ENCODE peak calls at places on chromosomes 3 and 15, in nine cellular contexts. One of them, this sample, is unnamed.

GRCh38 chr3:149523899-149524298 is 49.4 kb downstream of the TM4SF4 start:
- DNase-seq in CD8-positive, alpha-beta memory T cell: no peak
- DNase-seq in pancreas: no peak
- DNase-seq in brain microvascular endothelial cell: no peak
- DNase-seq in OCI-LY7: no peak
- DNase-seq in tibial artery: no peak
- DNase-seq in HepG2: no peak
- DNase-seq in stomach: no peak
- DNase-seq in thoracic aorta: no peak
- DNase-seq in this sample: no peak

GRCh38 chr3:12773030-12773723 is 14.1 kb upstream of the TMEM40 start:
- DNase-seq in CD8-positive, alpha-beta memory T cell: no peak
- DNase-seq in pancreas: no peak
- DNase-seq in brain microvascular endothelial cell: no peak
- DNase-seq in OCI-LY7: peak; percentile 74
- DNase-seq in tibial artery: no peak
- DNase-seq in HepG2: no peak
- DNase-seq in stomach: no peak
- DNase-seq in thoracic aorta: no peak
- DNase-seq in this sample: no peak

GRCh38 chr3:70992557-70992956 is 591.0 kb downstream of the FOXP1 start:
- DNase-seq in CD8-positive, alpha-beta memory T cell: no peak
- DNase-seq in pancreas: no peak
- DNase-seq in brain microvascular endothelial cell: no peak
- DNase-seq in OCI-LY7: no peak
- DNase-seq in tibial artery: no peak
- DNase-seq in HepG2: no peak
- DNase-seq in stomach: no peak
- DNase-seq in thoracic aorta: no peak
- DNase-seq in this sample: no peak

GRCh38 chr3:56453027-56453426 is 15.2 kb downstream of the ERC2 start:
- DNase-seq in CD8-positive, alpha-beta memory T cell: no peak
- DNase-seq in pancreas: no peak
- DNase-seq in brain microvascular endothelial cell: no peak
- DNase-seq in OCI-LY7: no peak
- DNase-seq in tibial artery: no peak
- DNase-seq in HepG2: no peak
- DNase-seq in stomach: no peak
- DNase-seq in thoracic aorta: no peak
- DNase-seq in this sample: no peak

GRCh38 chr15:66253296-66253642 is 281 bp downstream of the MEGF11 start:
- DNase-seq in CD8-positive, alpha-beta memory T cell: no peak
- DNase-seq in pancreas: no peak
- DNase-seq in brain microvascular endothelial cell: no peak
- DNase-seq in OCI-LY7: no peak
- DNase-seq in tibial artery: no peak
- DNase-seq in HepG2: no peak
- DNase-seq in stomach: no peak
- DNase-seq in thoracic aorta: no peak
- DNase-seq in this sample: no peak

GRCh38 chr15:22955544-22956085 is 24.6 kb downstream of the CYFIP1 start:
- DNase-seq in CD8-positive, alpha-beta memory T cell: no peak
- DNase-seq in pancreas: no peak
- DNase-seq in brain microvascular endothelial cell: no peak
- DNase-seq in OCI-LY7: no peak
- DNase-seq in tibial artery: no peak
- DNase-seq in HepG2: no peak
- DNase-seq in stomach: no peak
- DNase-seq in thoracic aorta: no peak
- DNase-seq in this sample: no peak

GRCh38 chr3:178900244-178900643 is 171.4 kb downstream of the ZMAT3 start:
- DNase-seq in CD8-positive, alpha-beta memory T cell: no peak
- DNase-seq in pancreas: no peak
- DNase-seq in brain microvascular endothelial cell: no peak
- DNase-seq in OCI-LY7: no peak
- DNase-seq in tibial artery: no peak
- DNase-seq in HepG2: no peak
- DNase-seq in stomach: no peak
- DNase-seq in thoracic aorta: no peak
- DNase-seq in this sample: no peak

GRCh38 chr15:57895291-57895690 is 170.2 kb downstream of the ALDH1A2 start:
- DNase-seq in CD8-positive, alpha-beta memory T cell: no peak
- DNase-seq in pancreas: no peak
- DNase-seq in brain microvascular endothelial cell: no peak
- DNase-seq in OCI-LY7: no peak
- DNase-seq in tibial artery: no peak
- DNase-seq in HepG2: no peak
- DNase-seq in stomach: no peak
- DNase-seq in thoracic aorta: no peak
- DNase-seq in this sample: no peak

GRCh38 chr15:65266469-65266868 is 20.2 kb downstream of the PARP16 start:
- DNase-seq in CD8-positive, alpha-beta memory T cell: no peak
- DNase-seq in pancreas: no peak
- DNase-seq in brain microvascular endothelial cell: no peak
- DNase-seq in OCI-LY7: no peak
- DNase-seq in tibial artery: no peak
- DNase-seq in HepG2: no peak
- DNase-seq in stomach: no peak
- DNase-seq in thoracic aorta: no peak
- DNase-seq in this sample: peak; percentile 27

GRCh38 chr15:68821898-68822380 is 1.2 kb upstream of the ANP32A start:
- DNase-seq in CD8-positive, alpha-beta memory T cell: no peak
- DNase-seq in pancreas: no peak
- DNase-seq in brain microvascular endothelial cell: no peak
- DNase-seq in OCI-LY7: peak; percentile 45
- DNase-seq in tibial artery: no peak
- DNase-seq in HepG2: peak; percentile 69
- DNase-seq in stomach: no peak
- DNase-seq in thoracic aorta: no peak
- DNase-seq in this sample: peak; percentile 70

GRCh38 chr15:60554494-60554893 is 75.6 kb upstream of the ICE2 start:
- DNase-seq in CD8-positive, alpha-beta memory T cell: no peak
- DNase-seq in pancreas: no peak
- DNase-seq in brain microvascular endothelial cell: no peak
- DNase-seq in OCI-LY7: no peak
- DNase-seq in tibial artery: no peak
- DNase-seq in HepG2: no peak
- DNase-seq in stomach: no peak
- DNase-seq in thoracic aorta: no peak
- DNase-seq in this sample: no peak

GRCh38 chr3:138005627-138006026 is 4.3 kb upstream of the CLDN18 start:
- DNase-seq in CD8-positive, alpha-beta memory T cell: no peak
- DNase-seq in pancreas: no peak
- DNase-seq in brain microvascular endothelial cell: no peak
- DNase-seq in OCI-LY7: no peak
- DNase-seq in tibial artery: no peak
- DNase-seq in HepG2: no peak
- DNase-seq in stomach: no peak
- DNase-seq in thoracic aorta: no peak
- DNase-seq in this sample: no peak

DNA sequence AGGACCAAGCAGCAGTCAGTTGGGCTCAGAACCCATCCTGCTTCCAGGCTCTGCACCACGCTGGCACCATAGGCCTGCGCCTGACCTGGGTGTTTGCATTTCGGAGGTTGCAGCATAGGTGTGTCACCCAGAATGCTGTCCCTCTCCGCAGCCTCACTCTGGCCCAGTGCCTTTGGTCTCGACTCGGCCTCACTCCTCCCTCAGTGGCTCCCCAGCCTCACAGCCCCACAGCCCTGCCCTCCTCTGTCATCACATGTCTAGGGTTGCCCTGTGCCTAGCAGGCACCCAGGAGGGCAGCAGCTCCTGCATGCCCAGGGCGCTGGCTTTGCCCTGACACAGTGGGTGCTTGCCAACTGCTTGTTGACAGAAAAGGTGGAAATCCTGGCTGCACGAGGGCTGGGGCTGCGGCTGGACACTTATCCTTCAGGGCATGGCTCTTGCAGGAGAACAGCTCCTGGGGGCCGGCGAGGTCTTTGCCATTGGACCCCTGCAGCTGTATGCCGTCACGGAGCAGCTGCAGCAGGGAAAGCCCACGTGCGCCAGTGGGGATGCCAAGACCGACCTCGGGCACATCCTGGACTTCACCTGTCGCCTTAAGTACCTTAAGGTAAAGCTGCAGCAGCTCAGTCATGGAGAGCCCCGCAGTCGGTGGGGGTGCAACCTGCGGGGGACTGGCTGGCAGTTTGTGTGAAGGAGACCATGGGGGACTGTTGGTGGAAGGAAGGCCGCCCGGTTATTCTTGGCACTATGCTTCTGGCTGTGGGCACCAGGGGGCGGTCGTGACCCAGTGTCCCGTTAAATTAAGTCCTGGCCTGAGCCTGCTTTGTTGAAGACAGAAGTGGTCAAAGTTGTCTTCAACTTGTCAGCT is 16.2 kb downstream of the NISCH start:
- DNase-seq in CD8-positive, alpha-beta memory T cell: no peak
- DNase-seq in pancreas: peak; percentile 36
- DNase-seq in brain microvascular endothelial cell: peak; percentile 52
- DNase-seq in OCI-LY7: peak; percentile 52
- DNase-seq in tibial artery: peak; percentile 83
- DNase-seq in HepG2: no peak
- DNase-seq in stomach: peak; percentile 81
- DNase-seq in thoracic aorta: no peak
- DNase-seq in this sample: no peak
- H3K36me3 ChIP-seq in CD8-positive, alpha-beta memory T cell: peaks cover 49% of the 10 kb centered on the region
- H3K36me3 ChIP-seq in pancreas: peaks cover 43% of the 10 kb centered on the region
- H3K36me3 ChIP-seq in brain microvascular endothelial cell: peaks cover 45% of the 10 kb centered on the region
- H3K36me3 ChIP-seq in OCI-LY7: peaks cover 52% of the 10 kb centered on the region
- H3K36me3 ChIP-seq in tibial artery: peaks cover 57% of the 10 kb centered on the region
- H3K36me3 ChIP-seq in HepG2: peaks cover 29% of the 10 kb centered on the region
- H3K36me3 ChIP-seq in stomach: peaks cover 70% of the 10 kb centered on the region
- H3K36me3 ChIP-seq in thoracic aorta: peaks cover 38% of the 10 kb centered on the region
- H3K36me3 ChIP-seq in this sample: peaks cover 13% of the 10 kb centered on the region

GRCh38 chr3:18425641-18426403 is 683 bp upstream of the SATB1 start:
- DNase-seq in CD8-positive, alpha-beta memory T cell: peak; percentile 70
- DNase-seq in pancreas: peak; percentile 81
- DNase-seq in brain microvascular endothelial cell: no peak
- DNase-seq in OCI-LY7: peak; percentile 55
- DNase-seq in tibial artery: no peak
- DNase-seq in HepG2: no peak
- DNase-seq in stomach: peak; percentile 52
- DNase-seq in thoracic aorta: no peak
- DNase-seq in this sample: peak; percentile 51

GRCh38 chr3:18424213-18424861 is 802 bp downstream of the SATB1 start:
- DNase-seq in CD8-positive, alpha-beta memory T cell: no peak
- DNase-seq in pancreas: no peak
- DNase-seq in brain microvascular endothelial cell: no peak
- DNase-seq in OCI-LY7: no peak
- DNase-seq in tibial artery: no peak
- DNase-seq in HepG2: no peak
- DNase-seq in stomach: no peak
- DNase-seq in thoracic aorta: no peak
- DNase-seq in this sample: peak; percentile 25

GRCh38 chr3:18424862-18425640 is at the start of gene SATB1:
- DNase-seq in CD8-positive, alpha-beta memory T cell: peak; percentile 56
- DNase-seq in pancreas: peak; percentile 85
- DNase-seq in brain microvascular endothelial cell: peak; percentile 47
- DNase-seq in OCI-LY7: peak; percentile 62
- DNase-seq in tibial artery: peak; percentile 91
- DNase-seq in HepG2: no peak
- DNase-seq in stomach: peak; percentile 77
- DNase-seq in thoracic aorta: peak; percentile 56
- DNase-seq in this sample: peak; percentile 70

GRCh38 chr3:18428036-18428435 is 2.9 kb upstream of the SATB1 start:
- DNase-seq in CD8-positive, alpha-beta memory T cell: no peak
- DNase-seq in pancreas: no peak
- DNase-seq in brain microvascular endothelial cell: no peak
- DNase-seq in OCI-LY7: no peak
- DNase-seq in tibial artery: no peak
- DNase-seq in HepG2: no peak
- DNase-seq in stomach: no peak
- DNase-seq in thoracic aorta: no peak
- DNase-seq in this sample: no peak

GRCh38 chr3:18426597-18426996 is 1.5 kb upstream of the SATB1 start:
- DNase-seq in CD8-positive, alpha-beta memory T cell: no peak
- DNase-seq in pancreas: no peak
- DNase-seq in brain microvascular endothelial cell: no peak
- DNase-seq in OCI-LY7: no peak
- DNase-seq in tibial artery: no peak
- DNase-seq in HepG2: no peak
- DNase-seq in stomach: no peak
- DNase-seq in thoracic aorta: no peak
- DNase-seq in this sample: no peak
- H3K4me3 ChIP-seq in CD8-positive, alpha-beta memory T cell: no peak overlapping the region
- H3K4me3 ChIP-seq in pancreas: peak overlapping the region; percentile 89
- H3K4me3 ChIP-seq in brain microvascular endothelial cell: no peak overlapping the region
- H3K4me3 ChIP-seq in OCI-LY7: no peak overlapping the region
- H3K4me3 ChIP-seq in tibial artery: no peak overlapping the region
- H3K4me3 ChIP-seq in HepG2: no peak overlapping the region
- H3K4me3 ChIP-seq in stomach: no peak overlapping the region
- H3K4me3 ChIP-seq in thoracic aorta: no peak overlapping the region
- H3K4me3 ChIP-seq in this sample: no peak overlapping the region

GRCh38 chr3:41485484-41485883 is 286.2 kb downstream of the CTNNB1 start:
- DNase-seq in CD8-positive, alpha-beta memory T cell: no peak
- DNase-seq in pancreas: no peak
- DNase-seq in brain microvascular endothelial cell: no peak
- DNase-seq in OCI-LY7: no peak
- DNase-seq in tibial artery: no peak
- DNase-seq in HepG2: no peak
- DNase-seq in stomach: no peak
- DNase-seq in thoracic aorta: no peak
- DNase-seq in this sample: no peak
- H3K36me3 ChIP-seq in CD8-positive, alpha-beta memory T cell: no peaks in the 10 kb centered on the region
- H3K36me3 ChIP-seq in pancreas: no peaks in the 10 kb centered on the region
- H3K36me3 ChIP-seq in brain microvascular endothelial cell: no peaks in the 10 kb centered on the region
- H3K36me3 ChIP-seq in OCI-LY7: no peaks in the 10 kb centered on the region
- H3K36me3 ChIP-seq in tibial artery: no peaks in the 10 kb centered on the region
- H3K36me3 ChIP-seq in HepG2: no peaks in the 10 kb centered on the region
- H3K36me3 ChIP-seq in stomach: no peaks in the 10 kb centered on the region
- H3K36me3 ChIP-seq in thoracic aorta: no peaks in the 10 kb centered on the region
- H3K36me3 ChIP-seq in this sample: no peaks in the 10 kb centered on the region

DNA sequence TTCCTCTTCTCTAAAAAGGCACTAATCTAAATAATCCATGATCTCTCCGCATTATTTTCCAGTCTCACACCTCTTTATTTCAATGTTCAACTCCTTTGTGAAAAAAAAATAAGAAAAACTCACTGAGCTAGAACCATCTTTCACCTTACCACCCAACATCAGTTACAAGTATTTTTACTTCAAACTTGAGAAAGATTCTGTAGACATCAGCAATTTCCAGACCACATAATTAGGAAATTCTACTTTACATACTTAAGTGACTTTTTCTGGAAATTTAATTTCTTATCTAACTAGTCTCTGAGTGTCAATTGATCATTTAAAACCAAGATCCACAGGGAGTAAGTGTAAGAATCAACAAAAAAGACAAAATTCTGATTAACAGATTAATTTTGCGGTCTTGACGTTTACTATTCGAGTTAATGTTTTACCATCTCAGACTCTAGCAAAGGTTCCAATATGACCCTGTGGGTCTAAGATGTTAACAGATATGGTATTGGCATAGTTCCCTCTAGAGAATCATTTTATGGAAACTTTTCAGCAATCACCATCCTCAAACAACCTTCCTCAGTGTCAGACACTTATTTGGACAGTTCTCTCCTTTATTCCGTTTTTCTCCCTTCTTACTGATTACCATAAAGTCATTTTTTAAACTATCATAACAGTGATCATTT is 5.1 kb downstream of the ATP13A3 start:
- DNase-seq in CD8-positive, alpha-beta memory T cell: no peak
- DNase-seq in pancreas: no peak
- DNase-seq in brain microvascular endothelial cell: no peak
- DNase-seq in OCI-LY7: no peak
- DNase-seq in tibial artery: no peak
- DNase-seq in HepG2: peak; percentile 40
- DNase-seq in stomach: no peak
- DNase-seq in thoracic aorta: no peak
- DNase-seq in this sample: no peak
- H3K4me3 ChIP-seq in CD8-positive, alpha-beta memory T cell: no peak overlapping the region
- H3K4me3 ChIP-seq in pancreas: no peak overlapping the region
- H3K4me3 ChIP-seq in brain microvascular endothelial cell: no peak overlapping the region
- H3K4me3 ChIP-seq in OCI-LY7: no peak overlapping the region
- H3K4me3 ChIP-seq in tibial artery: no peak overlapping the region
- H3K4me3 ChIP-seq in HepG2: no peak overlapping the region
- H3K4me3 ChIP-seq in stomach: no peak overlapping the region
- H3K4me3 ChIP-seq in thoracic aorta: no peak overlapping the region
- H3K4me3 ChIP-seq in this sample: no peak overlapping the region